ENCODE peak calls at places on chromosomes 7 and 10, in six cellular contexts. Y is uterus; P is stimulated activated CD8-positive, alpha-beta memory T cell treated with anti-CD3 and anti-CD28 coated beads, Interleukin-15, amount 100 ng/mL, for 1 hour; B is endothelial cell; L is Calu3; C is astrocyte of the spinal cord. R is an unnamed sample.

GRCh38 chr10:62662471-62662870 is 142.0 kb upstream of the ADO start:
- DNase-seq in B (no peak), L (no peak), Y (no peak), C (no peak), P (no peak), R (no peak)

GRCh38 chr7:137572071-137572784 is 228.7 kb upstream of the PTN start:
- DNase-seq in C (peak), P (no peak), L (no peak), B (no peak), Y (no peak), R (no peak)

GRCh38 chr7:140005754-140006503 is 56.8 kb downstream of the PARP12 start:
- DNase-seq in Y (no peak), B (peak), P (no peak), C (no peak), L (peak), R (no peak)

GRCh38 chr7:13800694-13801448 is 188.6 kb downstream of the ETV1 start:
- DNase-seq in L (no peak), C (peak), Y (no peak), B (no peak), P (no peak), R (no peak)

GRCh38 chr10:73597346-73597745 is 6.2 kb upstream of the USP54 start:
- DNase-seq in P (no peak), Y (no peak), L (no peak), C (peak), B (no peak), R (no peak)

GRCh38 chr10:129096340-129096984 is 370.6 kb upstream of the MGMT start:
- DNase-seq in C (peak), B (no peak), L (no peak), Y (peak), P (no peak), R (no peak)

GRCh38 chr7:101589052-101589451 is 40.0 kb downstream of the MYL10 start:
- DNase-seq in L (no peak), P (no peak), B (no peak), C (no peak), Y (no peak), R (no peak)

GRCh38 chr7:68146970-68147369 is 1150.3 kb downstream of the TYW1 start:
- DNase-seq in C (no peak), Y (no peak), L (no peak), P (no peak), B (no peak), R (no peak)

GRCh38 chr7:120990468-120991118 is 2.1 kb downstream of the CPED1 start:
- DNase-seq in Y (no peak), L (no peak), C (peak), B (no peak), P (no peak), R (no peak)

GRCh38 chr10:42940487-42941157 is 136.2 kb upstream of the RET start:
- DNase-seq in P (no peak), B (no peak), C (no peak), L (no peak), Y (no peak), R (no peak)

GRCh38 chr10:9038146-9038714 is 983.7 kb downstream of the GATA3 start:
- DNase-seq in P (no peak), B (no peak), L (no peak), C (no peak), Y (no peak), R (no peak)

GRCh38 chr10:104273899-104274575 is 5.1 kb downstream of the GSTO2 start:
- DNase-seq in L (no peak), Y (no peak), C (no peak), B (no peak), P (no peak), R (no peak)

GRCh38 chr7:73557397-73558257 is at the start of gene BCL7B:
- DNase-seq in P (peak), B (peak), L (peak), C (peak), Y (peak), R (peak)

GRCh38 chr7:151783958-151784575 is 92.8 kb downstream of the PRKAG2 start:
- DNase-seq in P (no peak), B (no peak), L (no peak), Y (no peak), C (no peak), R (no peak)

GRCh38 chr10:35445150-35445884 is 109.0 kb downstream of the CCNY start:
- DNase-seq in P (no peak), Y (no peak), B (no peak), C (no peak), L (no peak), R (no peak)

GRCh38 chr10:124069341-124069740 is 24.1 kb downstream of the CHST15 start:
- DNase-seq in L (no peak), Y (no peak), P (no peak), C (no peak), B (no peak), R (no peak)

GRCh38 chr10:117476716-117477115 is 65.8 kb upstream of the EMX2 start:
- DNase-seq in C (no peak), Y (peak), P (no peak), B (no peak), L (no peak), R (no peak)

R was measured in B cell.